ENCODE peak calls at places on chromosomes 11 and 22, in ten cellular contexts. T, L, X, B, K, P, A, F, R and G are unnamed samples.
A peak's percentile ranks its signal among the peaks of the same experiment; 100 is the strongest.

GRCh38 chr11:64588701-64589100 is 2.3 kb upstream of the SLC22A12 start:
- DNase-seq in L (no peak), A (no peak), B (no peak), R (no peak), T (no peak), K (no peak), F (no peak), P (no peak), X (no peak), G (no peak)

GRCh38 chr22:17968126-17968525 is 56.2 kb downstream of the MICAL3 start:
- DNase-seq in X (no peak), F (no peak), A (no peak), R (no peak), P (no peak), T (peak; percentile 10), K (no peak), L (no peak), B (no peak), G (no peak)

GRCh38 chr11:87097582-87097981 is 59.8 kb downstream of the TMEM135 start:
- DNase-seq in A (peak; percentile 62), P (peak; percentile 25), T (no peak), K (peak; percentile 14), X (no peak), R (peak; percentile 30), L (no peak), F (no peak), B (no peak), G (peak; percentile 6)

GRCh38 chr11:13449522-13449921 is 13.5 kb downstream of the BTBD10 start:
- DNase-seq in T (no peak), X (no peak), K (no peak), F (no peak), R (no peak), P (no peak), B (no peak), L (no peak), A (no peak), G (no peak)

GRCh38 chr11:111322534-111322933 is 24.2 kb downstream of the POU2AF3 start:
- DNase-seq in P (no peak), R (no peak), B (no peak), X (no peak), T (no peak), L (no peak), F (no peak), A (no peak), K (no peak), G (no peak)

GRCh38 chr11:57214087-57214395 is 23.0 kb downstream of the APLNR start:
- DNase-seq in K (no peak), L (no peak), R (no peak), F (no peak), X (no peak), P (no peak), A (no peak), B (no peak), T (no peak), G (no peak)

GRCh38 chr11:119872911-119873310 is 143.9 kb upstream of the NECTIN1 start:
- DNase-seq in B (no peak), X (no peak), K (no peak), F (no peak), P (no peak), T (no peak), R (no peak), L (no peak), A (no peak), G (no peak)

GRCh38 chr11:121996574-121996973 is 119.4 kb downstream of the BLID start:
- DNase-seq in T (no peak), P (no peak), R (no peak), B (no peak), L (no peak), F (no peak), X (no peak), A (no peak), K (no peak), G (no peak)

GRCh38 chr11:3626250-3626960 is 15.4 kb downstream of the ART5 start:
- DNase-seq in A (peak; percentile 62), R (no peak), F (no peak), B (no peak), T (no peak), K (no peak), X (no peak), L (no peak), P (peak; percentile 37), G (peak; percentile 7)

GRCh38 chr22:40325315-40325714 is 21.0 kb upstream of the ADSL start:
- DNase-seq in P (no peak), R (no peak), F (no peak), K (no peak), L (no peak), T (no peak), X (peak; percentile 30), A (no peak), B (no peak), G (no peak)

GRCh38 chr11:129639300-129639699 is 176.3 kb upstream of the TMEM45B start:
- DNase-seq in F (no peak), P (no peak), B (no peak), L (no peak), X (no peak), A (no peak), K (no peak), T (no peak), R (no peak), G (no peak)

GRCh38 chr22:27629908-27630733 is 171.4 kb downstream of the MN1 start:
- DNase-seq in A (no peak), L (no peak), P (no peak), F (no peak), K (no peak), R (no peak), X (no peak), T (no peak), B (no peak), G (no peak)

GRCh38 chr22:46829140-46829891 is 66.9 kb downstream of the TBC1D22A start:
- DNase-seq in B (no peak), A (no peak), X (no peak), T (no peak), F (no peak), K (no peak), R (no peak), L (no peak), P (no peak), G (no peak)

GRCh38 chr22:43531651-43532050 is 119.8 kb downstream of the MPPED1 start:
- DNase-seq in X (no peak), T (no peak), L (no peak), F (no peak), A (no peak), K (no peak), B (no peak), R (no peak), P (no peak), G (no peak)